ENCODE peak calls at places on chromosomes 6 and 20, in four cellular contexts. P, M, O and V are unnamed samples.

GRCh38 chr6:152309648-152310047 is 327.5 kb downstream of the SYNE1 start:
- DNase-seq in P (no peak), M (no peak), O (no peak), V (no peak)

GRCh38 chr6:31495580-31495979 is 2.4 kb upstream of the MICB start:
- DNase-seq in P (no peak), M (no peak), O (no peak), V (no peak)

GRCh38 chr6:24838081-24838480 is 39.4 kb upstream of the ARMH2 start:
- DNase-seq in P (no peak), M (no peak), O (no peak), V (no peak)

GRCh38 chr6:110331816-110332215 is 26.3 kb downstream of the METTL24 start:
- DNase-seq in P (no peak), M (no peak), O (no peak), V (no peak)

GRCh38 chr20:32249030-32249738 is 28.3 kb upstream of the KIF3B start:
- DNase-seq in P (no peak), M (no peak), O (no peak), V (no peak)

GRCh38 chr6:136508701-136509387 is 41.4 kb downstream of the MAP7 start:
- DNase-seq in P (no peak), M (no peak), O (no peak), V (no peak)

GRCh38 chr6:122751291-122751690 is 28.2 kb upstream of the FABP7 start:
- DNase-seq in P (no peak), M (no peak), O (no peak), V (no peak)

GRCh38 chr6:30626484-30627366 is at the start of gene ATAT1:
- DNase-seq in P (peak), M (peak), O (peak), V (peak)

GRCh38 chr6:109595998-109596397 is 95.0 kb downstream of the AK9 start:
- DNase-seq in P (peak), M (peak), O (no peak), V (peak)

GRCh38 chr20:38167851-38168760 is 3.0 kb upstream of the TGM2 start:
- DNase-seq in P (peak), M (no peak), O (no peak), V (no peak)

GRCh38 chr6:158654960-158655485 is 5.2 kb downstream of the SYTL3 start:
- DNase-seq in P (no peak), M (no peak), O (no peak), V (no peak)

GRCh38 chr6:164108869-164109769 is 694.6 kb downstream of the QKI start:
- DNase-seq in P (no peak), M (no peak), O (no peak), V (no peak)

GRCh38 chr20:12237772-12238171 is 320.1 kb downstream of the BTBD3 start:
- DNase-seq in P (no peak), M (no peak), O (no peak), V (no peak)

GRCh38 chr6:156719720-156720563 is 57.2 kb upstream of the ARID1B start:
- DNase-seq in P (peak), M (peak), O (peak), V (peak)

GRCh38 chr6:11972806-11973205 is 39.3 kb upstream of the HIVEP1 start:
- DNase-seq in P (no peak), M (no peak), O (no peak), V (no peak)

GRCh38 chr6:128456510-128457244 is 63.7 kb downstream of the PTPRK start:
- DNase-seq in P (peak), M (no peak), O (no peak), V (no peak)

GRCh38 chr20:58618694-58619540 is 32.2 kb upstream of the STX16 start:
- DNase-seq in P (no peak), M (no peak), O (no peak), V (peak)

GRCh38 chr6:84926171-84926570 is 161.8 kb upstream of the TBX18 start:
- DNase-seq in P (no peak), M (no peak), O (no peak), V (no peak)

GRCh38 chr20:4866429-4866828 is 134.9 kb downstream of the SLC23A2 start:
- DNase-seq in P (no peak), M (no peak), O (no peak), V (no peak)

GRCh38 chr20:44422083-44422482 is 53.6 kb upstream of the TTPAL start:
- DNase-seq in P (no peak), M (no peak), O (no peak), V (no peak)

GRCh38 chr6:17413313-17413750 is 19.9 kb downstream of the CAP2 start:
- DNase-seq in P (no peak), M (no peak), O (no peak), V (no peak)

GRCh38 chr20:8326196-8326595 is 194.1 kb downstream of the PLCB1 start:
- DNase-seq in P (no peak), M (no peak), O (no peak), V (no peak)

GRCh38 chr20:13119583-13119982 is 101.5 kb upstream of the ISM1 start:
- DNase-seq in P (peak), M (peak), O (no peak), V (peak)

GRCh38 chr6:3742076-3742425 is 9.5 kb downstream of the PXDC1 start:
- DNase-seq in P (no peak), M (no peak), O (no peak), V (no peak)

GRCh38 chr6:112401083-112401482 is 54.0 kb downstream of the RFPL4B start:
- DNase-seq in P (no peak), M (no peak), O (no peak), V (no peak)

GRCh38 chr6:31585531-31585930 is 546 bp upstream of the LST1 start:
- DNase-seq in P (peak), M (peak), O (no peak), V (peak)

GRCh38 chr6:167906899-167907298 is 80.2 kb downstream of the AFDN start:
- DNase-seq in P (no peak), M (no peak), O (no peak), V (no peak)

GRCh38 chr6:81751388-81752083 is 945 bp downstream of the TENT5A start:
- DNase-seq in P (peak), M (no peak), O (no peak), V (peak)

GRCh38 chr20:45987108-45987780 is 15.2 kb upstream of the ZNF335 start:
- DNase-seq in P (peak), M (peak), O (no peak), V (peak)

GRCh38 chr6:116218866-116219265 is 35.0 kb downstream of the TSPYL4 start:
- DNase-seq in P (no peak), M (no peak), O (no peak), V (no peak)

GRCh38 chr6:84249724-84250123 is 22.3 kb upstream of the CEP162 start:
- DNase-seq in P (no peak), M (no peak), O (no peak), V (no peak)

GRCh38 chr20:36461600-36462439 is 79.5 kb upstream of the MYL9 start:
- DNase-seq in P (no peak), M (peak), O (no peak), V (peak)

GRCh38 chr6:138339024-138339423 is 38.7 kb upstream of the SMIM28 start:
- DNase-seq in P (no peak), M (no peak), O (no peak), V (no peak)

GRCh38 chr20:21573259-21573658 is 59.4 kb upstream of the NKX2-2 start:
- DNase-seq in P (no peak), M (no peak), O (no peak), V (no peak)

GRCh38 chr6:43129434-43130194 is 41.5 kb upstream of the SRF start:
- DNase-seq in P (peak), M (peak), O (no peak), V (peak)

GRCh38 chr6:142913036-142913510 is 31.9 kb downstream of the HIVEP2 start:
- DNase-seq in P (no peak), M (no peak), O (peak), V (no peak)

GRCh38 chr6:170032197-170032596 is 258.7 kb downstream of the DLL1 start:
- DNase-seq in P (no peak), M (no peak), O (no peak), V (peak)

GRCh38 chr6:24607310-24607709 is 38.7 kb downstream of the KIAA0319 start:
- DNase-seq in P (no peak), M (no peak), O (no peak), V (no peak)

DNA sequence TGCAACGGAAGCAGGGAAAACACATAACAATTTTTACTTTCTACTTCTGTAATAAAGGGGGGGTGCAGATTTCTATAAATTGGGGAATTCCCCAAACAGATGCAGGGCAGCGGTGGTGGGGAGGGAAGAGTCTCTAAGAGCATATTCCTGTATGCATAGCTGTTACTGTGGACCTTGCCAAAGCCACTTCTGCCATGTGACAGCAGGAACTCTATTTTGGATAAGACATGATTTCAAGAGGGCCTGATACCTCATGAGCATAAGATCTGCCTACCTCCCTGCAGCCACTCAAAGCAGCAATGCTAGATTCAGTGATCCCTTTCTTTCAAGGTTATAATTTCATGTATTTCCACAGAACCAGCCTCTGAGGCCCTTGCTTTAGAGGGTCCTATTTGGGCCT is 86.2 kb upstream of the CNKSR3 start:
- DNase-seq in P (no peak), M (no peak), O (no peak), V (no peak)
- TF ChIP-seq NR2C2 in P (no peak), M (no peak), O (no peak), V (no peak)

DNA sequence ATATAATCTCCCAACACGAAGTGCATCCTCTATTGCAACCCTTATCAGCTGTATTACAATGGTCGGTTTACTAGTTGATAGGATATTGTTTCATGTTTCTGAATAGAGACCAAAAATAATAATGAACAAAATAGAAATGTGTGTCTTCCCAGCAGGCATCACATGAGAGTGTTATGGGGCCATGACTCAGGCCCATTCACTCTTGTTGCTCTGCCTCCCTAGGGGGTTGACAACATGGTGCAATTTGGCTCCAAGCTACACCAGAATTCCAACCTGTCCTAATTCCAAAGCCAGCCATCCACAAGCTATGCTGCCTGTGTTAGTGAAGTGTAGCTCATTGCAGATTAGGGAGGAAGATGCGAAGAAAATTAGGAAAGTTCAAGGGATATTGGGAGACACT is 13.1 kb upstream of the SAYSD1 start:
- DNase-seq in P (no peak), M (no peak), O (no peak), V (no peak)
- TF ChIP-seq NR2C2 in P (no peak), M (no peak), O (no peak), V (no peak)

DNA sequence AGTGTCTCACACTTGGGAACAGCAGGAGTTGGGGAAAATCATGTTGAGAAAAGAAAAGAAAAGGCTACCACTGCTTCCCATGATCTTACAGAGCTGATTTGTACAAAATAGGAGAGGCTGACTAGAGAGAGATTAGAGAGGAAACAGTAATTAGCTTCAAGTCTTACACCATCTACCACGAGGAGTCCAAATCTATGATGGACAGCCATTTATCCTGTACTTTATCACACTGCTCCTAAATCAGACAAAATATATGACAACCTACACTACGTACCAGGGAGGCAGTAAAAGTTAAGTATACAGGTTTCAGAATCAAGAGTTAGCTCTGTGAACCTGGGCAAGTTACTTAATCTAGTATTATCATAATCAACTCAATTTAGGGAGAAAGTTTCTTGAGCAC is 38.0 kb downstream of the RARS2 start:
- DNase-seq in P (no peak), M (peak), O (no peak), V (no peak)
- TF ChIP-seq NR2C2 in P (no peak), M (no peak), O (no peak), V (no peak)

GRCh38 chr6:79301290-79301689 is 66.8 kb upstream of the HMGN3 start:
- DNase-seq in P (no peak), M (no peak), O (no peak), V (no peak)

GRCh38 chr6:79307321-79308036 is 73.0 kb upstream of the HMGN3 start:
- DNase-seq in P (peak), M (no peak), O (no peak), V (no peak)

GRCh38 chr6:79305020-79305419 is 70.5 kb upstream of the HMGN3 start:
- DNase-seq in P (no peak), M (no peak), O (no peak), V (no peak)

DNA sequence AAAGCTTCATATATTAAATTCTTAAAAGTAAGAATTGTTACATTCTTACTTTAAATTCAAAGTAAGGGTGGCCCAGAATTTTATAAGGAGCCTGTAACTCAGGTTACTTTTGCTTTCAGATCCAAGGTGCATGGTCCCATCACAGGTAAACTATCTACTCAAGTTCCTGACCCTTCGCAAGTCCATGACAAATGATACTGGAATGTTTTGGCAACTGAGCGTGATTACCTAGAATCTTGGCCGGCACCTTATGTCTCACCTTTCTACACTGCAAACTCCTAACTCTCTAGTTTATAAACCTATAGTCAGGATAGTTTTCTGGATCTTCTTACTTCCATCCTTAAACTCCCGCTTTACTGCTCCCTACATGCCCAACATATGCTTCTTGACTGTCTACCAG is 67.9 kb upstream of the HMGN3 start:
- DNase-seq in P (no peak), M (no peak), O (no peak), V (no peak)
- TF ChIP-seq NR2C2 in P (no peak), M (no peak), O (no peak), V (no peak)

DNA sequence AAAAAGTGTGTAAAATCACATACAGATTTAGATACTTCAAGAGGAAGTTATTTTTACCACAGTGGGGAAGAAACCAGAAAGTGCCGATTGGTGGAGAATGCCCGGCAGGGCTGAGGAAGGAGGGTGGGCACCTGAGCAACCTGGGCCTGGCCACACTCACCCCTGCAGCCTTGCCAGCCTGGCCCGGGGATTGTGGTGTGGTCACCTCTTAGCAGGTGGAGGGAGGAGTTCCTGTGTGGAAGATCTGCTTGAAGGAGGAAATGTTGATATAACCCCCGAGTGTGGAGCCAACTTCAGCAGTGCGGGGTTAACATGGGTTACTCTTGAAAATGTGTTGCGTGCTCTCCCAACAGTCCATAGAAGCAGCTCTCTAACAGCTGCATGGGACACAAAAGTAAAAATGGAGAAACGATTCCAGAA is 14.7 kb downstream of the UST start:
- DNase-seq in P (no peak), M (no peak), O (no peak), V (no peak)
- TF ChIP-seq NR2C2 in P (no peak), M (no peak), O (no peak), V (no peak)

GRCh38 chr6:72464791-72465691 is 156.8 kb upstream of the KCNQ5 start:
- DNase-seq in P (no peak), M (peak), O (no peak), V (no peak)
- TF ChIP-seq NR2C2 in P (no peak), M (no peak), O (no peak), V (no peak)

GRCh38 chr6:48318670-48319069 is 207.7 kb upstream of the PTCHD4 start:
- DNase-seq in P (no peak), M (no peak), O (no peak), V (no peak)
- TF ChIP-seq NR2C2 in P (no peak), M (no peak), O (no peak), V (no peak)

DNA sequence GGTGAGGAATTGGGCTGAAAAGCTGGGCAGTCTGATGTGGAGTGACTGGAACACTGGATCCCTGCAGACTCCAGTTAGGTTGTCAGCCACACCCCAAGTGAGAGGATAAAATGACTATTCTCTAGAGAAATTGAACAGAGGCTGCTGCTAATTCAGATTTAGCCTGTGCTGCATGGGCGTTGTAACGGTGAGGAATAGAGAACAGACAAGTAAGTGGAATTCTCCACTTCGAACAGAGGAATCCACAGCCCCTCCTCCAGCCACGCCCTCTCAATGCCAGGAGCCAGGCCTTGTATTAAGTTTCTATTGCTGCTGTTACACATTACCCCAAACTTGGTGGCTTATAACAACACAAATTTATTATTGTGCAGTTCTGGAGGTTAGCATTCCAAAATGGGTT is 109.3 kb downstream of the CFAP61 start:
- DNase-seq in P (no peak), M (no peak), O (no peak), V (no peak)
- TF ChIP-seq NR2C2 in P (no peak), M (no peak), O (no peak), V (no peak)

GRCh38 chr6:20251525-20251924 is 39.3 kb upstream of the MBOAT1 start:
- DNase-seq in P (no peak), M (no peak), O (no peak), V (no peak)

GRCh38 chr6:20254295-20254694 is 42.0 kb upstream of the MBOAT1 start:
- DNase-seq in P (no peak), M (no peak), O (no peak), V (no peak)

GRCh38 chr6:20255428-20255827 is 43.2 kb upstream of the MBOAT1 start:
- DNase-seq in P (no peak), M (no peak), O (no peak), V (no peak)

GRCh38 chr6:20252311-20252710 is 40.0 kb upstream of the MBOAT1 start:
- DNase-seq in P (no peak), M (peak), O (no peak), V (no peak)

GRCh38 chr6:20253021-20253420 is 40.8 kb upstream of the MBOAT1 start:
- DNase-seq in P (no peak), M (no peak), O (no peak), V (no peak)
- TF ChIP-seq NR2C2 in P (no peak), M (no peak), O (no peak), V (no peak)